ENCODE peak calls at places on chromosomes 4 and X, in six cellular contexts. U is SK-N-SH, W is H1, S is HCT116, E is K562, O is HepG2. H is an unnamed sample.

GRCh38 chr4:7529368-7529923 is 94.7 kb upstream of the PSAPL1 start:
- DNase-seq in W (no peak), U (no peak), O (no peak), S (no peak), E (no peak), H (no peak)

GRCh38 chrX:42530027-42530426 is 247.9 kb downstream of the PPP1R2C start:
- DNase-seq in O (no peak), E (no peak), U (no peak), S (no peak), W (no peak), H (no peak)

GRCh38 chr4:114535725-114536124 is 62.9 kb upstream of the UGT8 start:
- DNase-seq in U (no peak), O (no peak), W (no peak), E (no peak), S (no peak), H (no peak)

GRCh38 chrX:118211891-118212816 is 95.5 kb upstream of the KLHL13 start:
- DNase-seq in E (no peak), W (no peak), S (no peak), O (no peak), U (no peak), H (no peak)

GRCh38 chr4:76637704-76638361 is 202.8 kb downstream of the SHROOM3 start:
- DNase-seq in W (no peak), S (peak; percentile 35), U (no peak), O (no peak), E (no peak), H (no peak)

GRCh38 chr4:81606796-81607550 is 135.3 kb upstream of the RASGEF1B start:
- DNase-seq in W (no peak), U (no peak), S (no peak), O (no peak), E (no peak), H (no peak)

GRCh38 chr4:141486375-141486997 is 149.9 kb upstream of the IL15 start:
- DNase-seq in W (no peak), O (no peak), E (no peak), S (no peak), U (no peak), H (no peak)

GRCh38 chrX:78116365-78116764 is 12.3 kb downstream of the PGK1 start:
- DNase-seq in E (no peak), U (no peak), O (no peak), S (no peak), W (no peak), H (no peak)

GRCh38 chrX:53882331-53882730 is 161.9 kb downstream of the PHF8 start:
- DNase-seq in W (no peak), U (no peak), E (no peak), S (no peak), O (peak; percentile 86), H (no peak)

GRCh38 chr4:73053076-73053475 is 16.4 kb downstream of the COX18 start:
- DNase-seq in S (no peak), W (no peak), O (no peak), U (no peak), E (no peak), H (no peak)

GRCh38 chr4:175373031-175373430 is 439.0 kb downstream of the GPM6A start:
- DNase-seq in O (no peak), U (no peak), W (no peak), S (no peak), E (no peak), H (no peak)

GRCh38 chr4:104491396-104491821 is 3.3 kb downstream of the CXXC4 start:
- DNase-seq in U (peak; percentile 75), O (no peak), W (peak; percentile 68), E (peak; percentile 46), S (no peak), H (peak; percentile 6)

GRCh38 chrX:51569561-51569960 is 49.2 kb downstream of the CENPVL3 start:
- DNase-seq in W (no peak), E (no peak), O (no peak), U (no peak), S (no peak), H (no peak)

GRCh38 chrX:110215411-110215810 is 102.5 kb downstream of the AMMECR1 start:
- DNase-seq in E (no peak), O (no peak), W (no peak), S (no peak), U (no peak), H (no peak)

GRCh38 chr4:83639849-83640493 is 104.1 kb downstream of the GPAT3 start:
- DNase-seq in W (peak; percentile 58), O (peak; percentile 71), E (peak; percentile 67), U (peak; percentile 47), S (peak; percentile 71), H (no peak)

GRCh38 chr4:113328514-113328913 is 279.1 kb downstream of the ANK2 start:
- DNase-seq in E (peak; percentile 36), S (no peak), W (peak; percentile 65), U (peak; percentile 28), O (peak; percentile 15), H (no peak)

GRCh38 chr4:32429151-32429550 is 1709.0 kb downstream of the PCDH7 start:
- DNase-seq in W (no peak), S (no peak), U (no peak), O (no peak), E (no peak), H (no peak)

GRCh38 chr4:2793578-2793919 is 664 bp downstream of the SH3BP2 start:
- DNase-seq in W (no peak), S (peak; percentile 12), O (no peak), E (peak; percentile 52), U (peak; percentile 37), H (no peak)

GRCh38 chr4:145234086-145234694 is 53.8 kb upstream of the OTUD4 start:
- DNase-seq in W (peak; percentile 56), E (peak; percentile 42), O (peak; percentile 61), U (peak; percentile 65), S (peak; percentile 35), H (peak; percentile 21)

GRCh38 chrX:65697173-65697572 is 29.7 kb downstream of the MSN start:
- DNase-seq in U (no peak), W (no peak), E (no peak), O (no peak), S (no peak), H (no peak)

GRCh38 chr4:75545526-75545925 is 10.3 kb upstream of the ODAPH start:
- DNase-seq in E (no peak), O (no peak), W (no peak), U (no peak), S (no peak), H (no peak)

GRCh38 chr4:88378691-88379559 is at the start of gene HERC6:
- DNase-seq in O (peak; percentile 83), U (peak; percentile 90), S (peak; percentile 70), E (peak; percentile 10), W (peak; percentile 86), H (peak; percentile 50)

GRCh38 chr4:88382621-88383020 is 4.0 kb downstream of the HERC6 start:
- DNase-seq in E (no peak), S (no peak), O (no peak), U (no peak), W (no peak), H (no peak)
- TF ChIP-seq JUND in E (no peak), S (no peak), O (no peak), U (no peak), W (no peak), H (no peak)

GRCh38 chr4:139814285-139815015 is 148.8 kb downstream of the MGST2 start:
- DNase-seq in O (no peak), E (no peak), S (no peak), W (no peak), U (no peak), H (no peak)
- TF ChIP-seq JUND in O (no peak), E (no peak), S (no peak), W (no peak), U (no peak), H (no peak)

DNA sequence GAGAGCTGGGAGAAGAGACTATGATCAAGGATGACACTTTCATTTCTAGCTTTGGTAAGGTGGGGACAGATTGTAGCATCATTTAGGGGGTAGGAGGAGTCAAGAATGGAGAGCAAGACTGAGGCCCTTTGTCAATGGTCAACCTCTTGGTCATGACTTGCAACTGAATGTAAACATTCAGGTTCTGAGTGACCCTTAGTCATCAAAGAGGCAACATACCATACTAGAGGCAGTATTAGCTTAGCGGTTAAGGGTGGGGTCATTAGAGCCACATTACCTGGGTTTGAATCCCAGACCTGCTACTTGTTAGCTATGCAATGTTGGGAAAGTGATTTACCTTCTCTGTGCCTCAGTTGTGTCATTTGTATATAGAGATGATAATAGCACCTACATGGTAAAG is 76.5 kb downstream of the MED28 start:
- DNase-seq in O (peak; percentile 72), E (no peak), W (no peak), S (peak; percentile 48), U (no peak), H (peak; percentile 74)
- TF ChIP-seq JUND in O (no peak), E (no peak), W (no peak), S (no peak), U (no peak), H (no peak)

GRCh38 chrX:18886005-18886343 is 97.9 kb downstream of the PHKA2 start:
- DNase-seq in E (no peak), S (no peak), W (no peak), O (no peak), U (no peak), H (no peak)

GRCh38 chrX:18887821-18888205 is 96.1 kb downstream of the PHKA2 start:
- DNase-seq in O (no peak), W (no peak), E (no peak), U (no peak), S (no peak), H (no peak)

GRCh38 chrX:18885317-18886004 is 98.5 kb downstream of the PHKA2 start:
- DNase-seq in W (no peak), S (no peak), O (no peak), E (no peak), U (no peak), H (no peak)

GRCh38 chrX:18887177-18887820 is 96.6 kb downstream of the PHKA2 start:
- DNase-seq in W (peak; percentile 54), S (no peak), E (no peak), U (no peak), O (no peak), H (no peak)

DNA sequence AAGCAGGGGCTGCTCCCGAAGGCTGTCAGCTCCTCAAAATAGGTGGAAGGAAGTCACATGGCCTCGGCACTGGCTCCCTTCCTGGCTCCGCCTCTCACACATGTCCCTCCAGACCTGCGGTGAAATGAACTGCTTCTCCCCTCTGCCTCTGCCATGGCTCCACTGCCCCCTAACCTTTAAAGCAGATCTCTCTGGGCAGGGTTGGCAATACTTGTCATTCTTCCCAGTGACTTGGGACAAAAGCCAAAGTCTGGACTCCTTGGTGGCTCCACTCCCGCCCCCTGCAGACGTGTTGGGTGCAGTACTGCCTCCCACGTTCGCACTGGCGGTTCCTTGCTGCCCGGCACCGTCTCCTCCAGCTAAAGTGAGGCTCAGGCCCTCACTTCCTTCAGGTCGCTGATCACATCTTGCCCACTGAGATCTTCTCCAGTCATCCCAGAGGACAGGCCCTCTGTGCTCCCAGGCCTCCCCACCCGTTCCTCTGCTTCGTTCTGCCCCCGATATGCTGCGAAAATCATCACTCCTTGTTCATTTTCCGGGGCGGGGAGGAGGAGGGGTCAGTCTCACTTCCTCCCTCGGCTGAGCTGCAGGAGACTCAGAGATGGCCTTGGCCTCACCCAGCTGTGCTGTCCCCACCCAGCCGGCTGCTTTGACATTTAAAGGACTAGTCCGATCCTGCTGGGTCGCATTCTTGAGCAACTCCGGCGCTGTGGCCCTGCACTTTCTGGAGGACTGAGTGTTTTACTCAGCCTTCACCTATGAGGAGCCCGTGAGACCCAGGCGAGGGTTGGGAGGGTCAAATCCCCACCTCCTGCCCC is 97.4 kb downstream of the PHKA2 start:
- DNase-seq in U (peak; percentile 62), O (peak; percentile 22), W (peak; percentile 59), E (peak; percentile 60), S (peak; percentile 57), H (peak; percentile 83)
- TF ChIP-seq JUND in U (no peak), O (no peak), W (no peak), E (no peak), S (no peak), H (no peak)

GRCh38 chr4:20318899-20319291 is 67.2 kb downstream of the SLIT2 start:
- DNase-seq in E (no peak), W (no peak), U (no peak), S (no peak), O (no peak), H (no peak)
- TF ChIP-seq JUND in E (no peak), W (no peak), U (no peak), S (no peak), O (no peak), H (no peak)